ENCODE peak calls at places on chromosomes 2 and 18, in eight cellular contexts. K is stomach, Z is H1, V is suprapubic skin, I is heart right ventricle, W is astrocyte, Y is RWPE2, T is transverse colon. E is an unnamed sample.

GRCh38 chr18:69161383-69162028 is 239.2 kb upstream of the DOK6 start:
- DNase-seq in K (no peak), Z (no peak), V (no peak), I (no peak), W (peak), Y (no peak), T (no peak), E (no peak)

GRCh38 chr2:128792476-128793054 is 473.9 kb upstream of the HS6ST1 start:
- DNase-seq in K (no peak), Z (no peak), V (no peak), I (no peak), W (no peak), Y (no peak), T (no peak), E (no peak)

GRCh38 chr2:1227289-1227900 is 185.9 kb upstream of the TPO start:
- DNase-seq in K (no peak), Z (no peak), V (no peak), I (peak), W (no peak), Y (no peak), T (no peak), E (no peak)

GRCh38 chr2:118221952-118222594 is 133.8 kb downstream of the INSIG2 start:
- DNase-seq in K (peak), Z (no peak), V (no peak), I (no peak), W (peak), Y (no peak), T (no peak), E (no peak)

GRCh38 chr2:33126973-33127372 is 180.2 kb downstream of the LTBP1 start:
- DNase-seq in K (no peak), Z (no peak), V (no peak), I (no peak), W (peak), Y (no peak), T (no peak), E (no peak)

GRCh38 chr2:240856151-240856980 is 12.3 kb upstream of the AGXT start:
- DNase-seq in K (no peak), Z (peak), V (no peak), I (no peak), W (no peak), Y (no peak), T (no peak), E (peak)

GRCh38 chr2:120685403-120686297 is 50.0 kb upstream of the GLI2 start:
- DNase-seq in K (no peak), Z (no peak), V (no peak), I (no peak), W (no peak), Y (no peak), T (no peak), E (no peak)

GRCh38 chr2:180385601-180386201 is 378.6 kb upstream of the CWC22 start:
- DNase-seq in K (no peak), Z (no peak), V (no peak), I (no peak), W (peak), Y (no peak), T (no peak), E (no peak)

GRCh38 chr2:184890311-184890710 is 292.0 kb downstream of the ZNF804A start:
- DNase-seq in K (no peak), Z (no peak), V (no peak), I (no peak), W (no peak), Y (no peak), T (no peak), E (no peak)

GRCh38 chr2:71151620-71152019 is 21.2 kb downstream of the MPHOSPH10 start:
- DNase-seq in K (no peak), Z (no peak), V (no peak), I (no peak), W (no peak), Y (no peak), T (no peak), E (no peak)

GRCh38 chr2:153557211-153557610 is 78.6 kb upstream of the RPRM start:
- DNase-seq in K (no peak), Z (no peak), V (no peak), I (no peak), W (no peak), Y (no peak), T (no peak), E (no peak)

GRCh38 chr18:73060666-73061270 is 193.0 kb upstream of the NETO1 start:
- DNase-seq in K (no peak), Z (no peak), V (no peak), I (no peak), W (peak), Y (no peak), T (no peak), E (no peak)

GRCh38 chr18:29083545-29083944 is 906.6 kb upstream of the CDH2 start:
- DNase-seq in K (no peak), Z (no peak), V (no peak), I (no peak), W (no peak), Y (no peak), T (no peak), E (no peak)

GRCh38 chr2:130824492-130825061 is 12.1 kb upstream of the ARHGEF4 start:
- DNase-seq in K (no peak), Z (no peak), V (no peak), I (no peak), W (peak), Y (peak), T (no peak), E (no peak)

GRCh38 chr2:25043241-25043867 is 1.5 kb downstream of the EFR3B start:
- DNase-seq in K (no peak), Z (no peak), V (no peak), I (no peak), W (peak), Y (no peak), T (no peak), E (no peak)

GRCh38 chr2:227248876-227249275 is 76.2 kb upstream of the MFF start:
- DNase-seq in K (no peak), Z (no peak), V (no peak), I (no peak), W (no peak), Y (no peak), T (no peak), E (no peak)

GRCh38 chr2:152646775-152647174 is 70.5 kb downstream of the PRPF40A start:
- DNase-seq in K (no peak), Z (no peak), V (no peak), I (no peak), W (peak), Y (no peak), T (no peak), E (no peak)

GRCh38 chr2:199055336-199055735 is 402.4 kb downstream of the SATB2 start:
- DNase-seq in K (no peak), Z (no peak), V (no peak), I (no peak), W (no peak), Y (no peak), T (no peak), E (no peak)

GRCh38 chr2:211161236-211161635 is 604.8 kb downstream of the CPS1 start:
- DNase-seq in K (no peak), Z (no peak), V (no peak), I (no peak), W (peak), Y (no peak), T (no peak), E (no peak)

GRCh38 chr2:218010116-218010837 is 7.5 kb upstream of the TNS1 start:
- DNase-seq in K (peak), Z (no peak), V (no peak), I (peak), W (no peak), Y (no peak), T (peak), E (no peak)

GRCh38 chr2:37656512-37657423 is 14.7 kb downstream of the CDC42EP3 start:
- DNase-seq in K (no peak), Z (peak), V (no peak), I (no peak), W (no peak), Y (no peak), T (no peak), E (no peak)

GRCh38 chr2:14199040-14199439 is 433.5 kb upstream of the LRATD1 start:
- DNase-seq in K (no peak), Z (no peak), V (no peak), I (no peak), W (no peak), Y (no peak), T (no peak), E (no peak)

GRCh38 chr2:23600336-23600735 is 215.4 kb downstream of the KLHL29 start:
- DNase-seq in K (no peak), Z (no peak), V (no peak), I (no peak), W (peak), Y (no peak), T (no peak), E (no peak)

GRCh38 chr2:10914272-10914693 is 2.5 kb downstream of the KCNF1 start:
- DNase-seq in K (no peak), Z (no peak), V (no peak), I (no peak), W (no peak), Y (no peak), T (peak), E (no peak)

GRCh38 chr2:235004289-235004903 is 52.6 kb downstream of the SH3BP4 start:
- DNase-seq in K (no peak), Z (no peak), V (no peak), I (no peak), W (no peak), Y (no peak), T (no peak), E (no peak)

GRCh38 chr2:119214453-119214852 is 9.2 kb upstream of the STEAP3 start:
- DNase-seq in K (no peak), Z (no peak), V (no peak), I (no peak), W (no peak), Y (no peak), T (no peak), E (no peak)

GRCh38 chr2:98507940-98508689 is 63.5 kb downstream of the INPP4A start:
- DNase-seq in K (no peak), Z (no peak), V (no peak), I (peak), W (peak), Y (no peak), T (peak), E (no peak)

GRCh38 chr18:32095156-32095555 is 3.5 kb downstream of the RNF138 start:
- DNase-seq in K (no peak), Z (no peak), V (no peak), I (no peak), W (no peak), Y (no peak), T (no peak), E (no peak)

GRCh38 chr2:119435148-119435952 is 3.7 kb downstream of the TMEM37 start:
- DNase-seq in K (no peak), Z (no peak), V (no peak), I (no peak), W (no peak), Y (no peak), T (peak), E (no peak)

GRCh38 chr18:59823611-59824195 is 76.1 kb upstream of the PMAIP1 start:
- DNase-seq in K (peak), Z (peak), V (peak), I (no peak), W (peak), Y (no peak), T (peak), E (no peak)

GRCh38 chr2:56197816-56198215 is 14.0 kb downstream of the CCDC85A start:
- DNase-seq in K (no peak), Z (no peak), V (no peak), I (no peak), W (no peak), Y (no peak), T (no peak), E (no peak)

GRCh38 chr2:56195563-56195962 is 11.8 kb downstream of the CCDC85A start:
- DNase-seq in K (no peak), Z (no peak), V (no peak), I (no peak), W (peak), Y (no peak), T (no peak), E (no peak)

GRCh38 chr2:56198936-56199335 is 15.1 kb downstream of the CCDC85A start:
- DNase-seq in K (no peak), Z (no peak), V (no peak), I (no peak), W (no peak), Y (no peak), T (no peak), E (no peak)

GRCh38 chr2:56202722-56203121 is 18.9 kb downstream of the CCDC85A start:
- DNase-seq in K (no peak), Z (no peak), V (no peak), I (no peak), W (peak), Y (no peak), T (no peak), E (no peak)

GRCh38 chr2:56199492-56199891 is 15.7 kb downstream of the CCDC85A start:
- DNase-seq in K (no peak), Z (no peak), V (no peak), I (no peak), W (peak), Y (no peak), T (no peak), E (no peak)
- H3K27ac ChIP-seq in K (no peak), Z (no peak), V (no peak), I (no peak), W (no peak), Y (no peak), T (no peak), E (no peak)

DNA sequence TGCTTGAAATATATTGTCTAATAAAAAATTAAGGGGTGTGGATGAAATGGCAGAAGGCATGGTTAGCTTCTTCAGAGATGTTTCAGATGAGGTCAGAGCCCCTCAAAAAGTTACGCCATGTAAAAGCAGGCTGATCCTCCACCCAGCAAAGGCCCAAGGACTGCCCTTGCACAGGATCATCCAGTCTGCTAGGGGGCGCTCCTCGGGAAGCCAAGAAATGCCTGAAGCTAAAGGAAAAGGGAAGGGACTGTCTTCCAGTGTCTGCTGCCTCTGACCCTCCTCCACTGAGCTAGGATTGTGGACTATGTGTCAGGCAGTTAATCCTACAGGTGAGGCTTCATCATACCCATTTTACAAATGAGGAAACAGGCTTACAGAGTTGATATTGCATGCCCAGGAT is 33.8 kb upstream of the TEX51 start:
- DNase-seq in K (no peak), Z (no peak), V (peak), I (no peak), W (no peak), Y (no peak), T (no peak), E (peak)
- TF ChIP-seq CTCF in K (no peak), Z (peak), V (no peak), I (no peak), W (no peak), Y (no peak), T (no peak), E (no peak)

DNA sequence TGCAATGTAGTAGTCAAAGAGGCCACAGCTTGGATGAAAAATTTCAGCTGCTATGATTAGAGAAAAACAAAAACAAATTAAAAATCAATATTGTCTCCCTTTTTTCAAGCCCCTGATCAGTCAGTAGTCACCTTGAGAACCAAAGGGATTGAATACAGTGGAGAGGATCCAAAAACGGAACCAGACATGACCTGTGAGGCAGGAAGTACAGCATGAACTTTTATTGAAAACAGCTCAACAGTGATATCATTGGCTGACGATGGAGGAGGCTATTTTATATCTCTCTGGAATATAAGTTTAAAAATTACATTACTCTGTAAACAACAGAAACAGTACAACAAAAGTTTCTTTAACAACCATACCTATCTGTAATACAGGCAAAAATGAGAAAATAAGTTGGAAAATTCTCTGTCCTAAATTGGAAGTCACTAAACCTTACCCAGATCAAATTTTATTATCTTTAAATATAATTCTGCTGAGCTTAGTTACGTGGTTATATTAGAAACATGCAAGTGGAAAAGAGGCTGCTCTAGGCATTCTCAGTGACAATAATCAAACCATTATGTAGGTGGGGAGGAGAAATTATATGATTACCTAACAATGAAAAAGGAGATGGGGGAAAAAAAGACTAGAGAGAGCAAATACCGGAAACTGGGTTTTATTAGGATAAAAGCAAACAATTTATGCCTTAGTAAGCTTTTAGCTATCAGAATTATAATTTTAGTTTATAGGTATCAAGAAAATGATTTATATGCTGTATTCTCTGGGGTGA is 53.0 kb downstream of the PHLPP1 start:
- DNase-seq in K (no peak), Z (no peak), V (no peak), I (no peak), W (no peak), Y (no peak), T (no peak), E (no peak)
- H3K27ac ChIP-seq in K (no peak), Z (no peak), V (peak), I (no peak), W (peak), Y (peak), T (peak), E (no peak)

GRCh38 chr2:229713371-229714079 is 830 bp downstream of the DNER start:
- DNase-seq in K (peak), Z (no peak), V (no peak), I (no peak), W (no peak), Y (peak), T (no peak), E (no peak)
- TF ChIP-seq CTCF in K (no peak), Z (peak), V (no peak), I (no peak), W (no peak), Y (no peak), T (no peak), E (no peak)

E was measured in coronary artery.